ENCODE peak calls at places on chromosomes 13 and 19, in ten cellular contexts. M is uterus; W is CD4-positive, CD25-positive, alpha-beta regulatory T cell; Q is thoracic aorta; K is adrenal gland; G is AG04450; F is left ventricle myocardium inferior; O is CD4-positive, alpha-beta T cell; Z is SK-N-MC; D is effector memory CD4-positive, alpha-beta T cell. A is an unnamed sample.

GRCh38 chr13:110438776-110439175 is 122.7 kb downstream of the RAB20 start:
- DNase-seq in M (no peak), W (no peak), Q (no peak), K (no peak), G (no peak), F (no peak), O (no peak), Z (no peak), D (no peak), A (no peak)

GRCh38 chr13:23871616-23872220 is 17.5 kb downstream of the MIPEP start:
- DNase-seq in M (no peak), W (peak; percentile 13), Q (no peak), K (no peak), G (no peak), F (no peak), O (no peak), Z (no peak), D (no peak), A (no peak)

GRCh38 chr13:45674908-45675307 is 27.2 kb upstream of the CBY2 start:
- DNase-seq in M (no peak), W (no peak), Q (no peak), K (no peak), G (no peak), F (no peak), O (no peak), Z (peak; percentile 100), D (no peak), A (no peak)

GRCh38 chr13:20272104-20272503 is 40.0 kb upstream of the GJB6 start:
- DNase-seq in M (no peak), W (no peak), Q (no peak), K (no peak), G (no peak), F (no peak), O (no peak), Z (no peak), D (no peak), A (no peak)

GRCh38 chr13:44884076-44884729 is 105.1 kb downstream of the NUFIP1 start:
- DNase-seq in M (no peak), W (no peak), Q (no peak), K (no peak), G (no peak), F (no peak), O (no peak), Z (no peak), D (no peak), A (no peak)

GRCh38 chr13:99965329-99966000 is 6.1 kb downstream of the ZIC5 start:
- DNase-seq in M (no peak), W (no peak), Q (no peak), K (no peak), G (no peak), F (no peak), O (no peak), Z (no peak), D (no peak), A (no peak)

GRCh38 chr13:44648392-44649117 is 72.4 kb upstream of the TSC22D1 start:
- DNase-seq in M (no peak), W (peak; percentile 14), Q (no peak), K (no peak), G (no peak), F (no peak), O (no peak), Z (no peak), D (no peak), A (no peak)

GRCh38 chr19:47475460-47475859 is 3.8 kb upstream of the SLC8A2 start:
- DNase-seq in M (no peak), W (no peak), Q (no peak), K (no peak), G (no peak), F (no peak), O (no peak), Z (no peak), D (no peak), A (no peak)

GRCh38 chr19:41928754-41929535 is 696 bp upstream of the ERFL start:
- DNase-seq in M (no peak), W (peak; percentile 81), Q (no peak), K (no peak), G (no peak), F (no peak), O (peak; percentile 20), Z (no peak), D (no peak), A (no peak)

GRCh38 chr13:22061371-22061805 is 390.5 kb downstream of the FGF9 start:
- DNase-seq in M (no peak), W (peak; percentile 51), Q (no peak), K (no peak), G (no peak), F (no peak), O (peak; percentile 39), Z (no peak), D (peak; percentile 28), A (peak; percentile 27)

GRCh38 chr13:35160921-35161320 is 218.9 kb downstream of the NBEA start:
- DNase-seq in M (no peak), W (no peak), Q (no peak), K (no peak), G (no peak), F (no peak), O (no peak), Z (no peak), D (no peak), A (no peak)

GRCh38 chr19:49391581-49392399 is 3.7 kb downstream of the KASH5 start:
- DNase-seq in M (peak; percentile 64), W (peak; percentile 84), Q (no peak), K (peak; percentile 80), G (peak; percentile 20), F (peak; percentile 77), O (peak; percentile 69), Z (no peak), D (peak; percentile 63), A (peak; percentile 61)

GRCh38 chr19:41456342-41456918 is 13.5 kb downstream of the ERICH4 start:
- DNase-seq in M (peak; percentile 44), W (no peak), Q (no peak), K (no peak), G (peak; percentile 1), F (no peak), O (no peak), Z (no peak), D (no peak), A (no peak)

GRCh38 chr13:80454245-80454644 is 113.3 kb upstream of the SPRY2 start:
- DNase-seq in M (no peak), W (no peak), Q (no peak), K (no peak), G (no peak), F (no peak), O (no peak), Z (no peak), D (no peak), A (no peak)

GRCh38 chr19:5130371-5131030 is 161.6 kb downstream of the KDM4B start:
- DNase-seq in M (no peak), W (peak; percentile 90), Q (no peak), K (no peak), G (no peak), F (no peak), O (peak; percentile 26), Z (no peak), D (peak; percentile 39), A (peak; percentile 29)

GRCh38 chr19:52336976-52337375 is 933 bp downstream of the ZNF610 start:
- DNase-seq in M (no peak), W (peak; percentile 11), Q (no peak), K (no peak), G (no peak), F (no peak), O (no peak), Z (no peak), D (no peak), A (no peak)

GRCh38 chr19:52336117-52336811 is at the start of gene ZNF610:
- DNase-seq in M (peak; percentile 87), W (peak; percentile 91), Q (peak; percentile 54), K (peak; percentile 89), G (peak; percentile 69), F (peak; percentile 92), O (peak; percentile 75), Z (peak; percentile 26), D (peak; percentile 64), A (peak; percentile 76)

GRCh38 chr19:52335768-52336116 is 301 bp upstream of the ZNF610 start:
- DNase-seq in M (no peak), W (no peak), Q (no peak), K (no peak), G (no peak), F (no peak), O (no peak), Z (no peak), D (no peak), A (no peak)

GRCh38 chr19:52331757-52332156 is 4.3 kb upstream of the ZNF610 start:
- DNase-seq in M (no peak), W (peak; percentile 23), Q (no peak), K (no peak), G (no peak), F (no peak), O (no peak), Z (no peak), D (no peak), A (no peak)
- H3K9me3 ChIP-seq in M (peaks cover 30% of the 10 kb centered on the region), W (peaks cover 81% of the 10 kb centered on the region), Q (peaks cover 66% of the 10 kb centered on the region), K (no peaks in the 10 kb centered on the region), G (peaks cover 57% of the 10 kb centered on the region), F (peaks cover 87% of the 10 kb centered on the region), O (peaks cover 70% of the 10 kb centered on the region), Z (peaks cover 4% of the 10 kb centered on the region), D (peaks cover 42% of the 10 kb centered on the region), A (peaks cover 30% of the 10 kb centered on the region)

DNA sequence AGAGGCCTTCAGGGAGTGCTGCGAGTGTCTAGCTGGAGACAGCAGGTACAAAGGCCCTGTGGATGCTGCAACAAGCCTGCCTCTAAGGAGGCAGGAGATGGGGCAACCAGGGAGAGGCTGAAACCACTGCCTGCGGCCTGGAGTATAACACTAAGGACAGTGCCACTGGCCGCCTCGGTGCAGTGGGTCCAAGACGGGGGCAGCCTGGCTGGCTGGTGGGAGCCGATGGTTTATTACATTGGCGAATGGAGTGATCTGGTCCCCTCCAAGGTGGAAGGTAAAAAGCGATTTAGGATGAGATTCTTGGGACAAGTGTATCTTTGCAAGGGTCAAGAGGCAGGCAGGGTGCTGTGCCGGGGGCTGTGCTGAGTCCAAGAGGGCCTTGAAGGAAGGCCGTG is 5.8 kb downstream of the TMEM255B start:
- DNase-seq in M (no peak), W (no peak), Q (no peak), K (no peak), G (no peak), F (no peak), O (no peak), Z (no peak), D (no peak), A (no peak)
- H3K9me3 ChIP-seq in M (no peaks in the 10 kb centered on the region), W (no peaks in the 10 kb centered on the region), Q (no peaks in the 10 kb centered on the region), K (no peaks in the 10 kb centered on the region), G (peaks cover 7% of the 10 kb centered on the region), F (no peaks in the 10 kb centered on the region), O (no peaks in the 10 kb centered on the region), Z (no peaks in the 10 kb centered on the region), D (no peaks in the 10 kb centered on the region), A (no peaks in the 10 kb centered on the region)

GRCh38 chr13:19181021-19181620 is 503 bp downstream of the TUBA3C start:
- DNase-seq in M (no peak), W (no peak), Q (no peak), K (no peak), G (no peak), F (no peak), O (no peak), Z (no peak), D (no peak), A (no peak)
- H3K9me3 ChIP-seq in M (no peaks in the 10 kb centered on the region), W (no peaks in the 10 kb centered on the region), Q (no peaks in the 10 kb centered on the region), K (no peaks in the 10 kb centered on the region), G (peaks cover 78% of the 10 kb centered on the region), F (peaks cover 10% of the 10 kb centered on the region), O (no peaks in the 10 kb centered on the region), Z (no peaks in the 10 kb centered on the region), D (no peaks in the 10 kb centered on the region), A (no peaks in the 10 kb centered on the region)

DNA sequence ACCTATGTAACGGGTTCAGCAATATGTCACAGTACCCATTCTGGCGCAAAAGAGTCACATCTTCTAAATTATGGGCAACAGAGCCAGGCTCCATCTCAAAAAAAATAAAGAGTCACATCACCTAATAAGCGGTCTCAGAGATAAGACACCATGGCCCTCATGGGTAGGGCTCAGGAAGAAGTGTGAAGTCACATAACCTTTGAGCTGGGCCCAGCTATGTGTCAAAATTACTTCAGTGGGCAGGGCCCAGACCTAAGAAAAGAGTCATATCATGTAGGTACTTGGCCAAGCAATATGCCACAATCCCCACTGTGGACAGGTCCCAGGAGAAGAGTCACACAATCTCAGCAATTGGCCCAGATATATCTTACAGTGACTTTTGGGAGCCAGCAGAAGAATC is 11.4 kb upstream of the ZNF91 start:
- DNase-seq in M (no peak), W (no peak), Q (no peak), K (no peak), G (no peak), F (no peak), O (no peak), Z (no peak), D (no peak), A (no peak)
- H3K9me3 ChIP-seq in M (no peaks in the 10 kb centered on the region), W (no peaks in the 10 kb centered on the region), Q (no peaks in the 10 kb centered on the region), K (no peaks in the 10 kb centered on the region), G (peaks cover 30% of the 10 kb centered on the region), F (no peaks in the 10 kb centered on the region), O (no peaks in the 10 kb centered on the region), Z (no peaks in the 10 kb centered on the region), D (no peaks in the 10 kb centered on the region), A (no peaks in the 10 kb centered on the region)

A was measured in T-helper 17 cell.